ENCODE peak calls at places on chromosomes 7 and 10, in nine cellular contexts. R, W, J, P, U, I, O, Q and D are unnamed samples.

GRCh38 chr7:40455485-40455884 is 320.7 kb downstream of the SUGCT start:
- DNase-seq in I (no peak), J (no peak), R (no peak), W (no peak), Q (no peak), O (no peak), U (no peak), P (no peak), D (no peak)

GRCh38 chr7:148941598-148942280 is 57.6 kb upstream of the EZH2 start:
- DNase-seq in O (peak), P (peak), I (peak), U (peak), J (peak), Q (peak), R (peak), W (peak), D (peak)

GRCh38 chr10:80172896-80173295 is 32.4 kb downstream of the ANXA11 start:
- DNase-seq in R (no peak), W (no peak), J (no peak), P (no peak), Q (no peak), O (no peak), I (no peak), U (no peak), D (peak)

GRCh38 chr7:107103369-107103768 is 58.9 kb downstream of the PRKAR2B start:
- DNase-seq in R (no peak), W (peak), Q (no peak), I (peak), J (no peak), O (peak), P (no peak), U (no peak), D (no peak)

GRCh38 chr10:17607603-17608332 is 9.4 kb downstream of the HACD1 start:
- DNase-seq in Q (peak), I (peak), J (no peak), P (no peak), O (peak), U (peak), W (peak), R (peak), D (no peak)

GRCh38 chr10:35270100-35270499 is 66.2 kb upstream of the CCNY start:
- DNase-seq in R (no peak), W (no peak), I (no peak), P (no peak), O (no peak), U (no peak), J (no peak), Q (no peak), D (no peak)

GRCh38 chr7:5450549-5451327 is 27.1 kb upstream of the TNRC18 start:
- DNase-seq in U (peak), Q (peak), J (peak), R (peak), I (peak), W (no peak), O (peak), P (peak), D (no peak)

GRCh38 chr7:34457329-34457728 is 200.7 kb upstream of the NPSR1 start:
- DNase-seq in U (peak), I (no peak), J (no peak), Q (no peak), R (no peak), P (no peak), O (no peak), W (no peak), D (no peak)

GRCh38 chr10:99917963-99918825 is 91.6 kb downstream of the DNMBP start:
- DNase-seq in Q (peak), W (no peak), U (peak), R (no peak), O (peak), J (peak), I (peak), P (peak), D (no peak)

GRCh38 chr7:11698273-11698930 is 133.6 kb downstream of the THSD7A start:
- DNase-seq in J (no peak), Q (no peak), O (no peak), I (peak), W (no peak), U (no peak), R (no peak), P (no peak), D (no peak)

GRCh38 chr10:8283986-8284385 is 229.5 kb downstream of the GATA3 start:
- DNase-seq in P (no peak), I (no peak), Q (no peak), O (no peak), R (no peak), W (no peak), J (no peak), U (no peak), D (no peak)

GRCh38 chr7:43116451-43116850 is 4.0 kb downstream of the HECW1 start:
- DNase-seq in J (no peak), W (no peak), Q (no peak), U (no peak), O (no peak), P (no peak), R (no peak), I (no peak), D (no peak)

GRCh38 chr7:149880871-149881301 is 7.1 kb downstream of the ATP6V0E2 start:
- DNase-seq in W (no peak), Q (peak), I (no peak), P (no peak), U (no peak), O (no peak), J (peak), R (no peak), D (no peak)

GRCh38 chr7:107526672-107527071 is 37.0 kb downstream of the COG5 start:
- DNase-seq in R (no peak), J (no peak), U (no peak), Q (no peak), O (no peak), W (no peak), I (no peak), P (no peak), D (no peak)

GRCh38 chr7:2624293-2624881 is 7.4 kb upstream of the TTYH3 start:
- DNase-seq in P (no peak), U (no peak), O (no peak), I (no peak), R (no peak), J (no peak), Q (no peak), W (no peak), D (no peak)

GRCh38 chr7:100195222-100195621 is 17.5 kb downstream of the STAG3 start:
- DNase-seq in R (no peak), P (no peak), O (no peak), J (no peak), U (no peak), I (no peak), W (no peak), Q (no peak), D (no peak)

GRCh38 chr7:10483671-10484070 is 490.0 kb upstream of the PHF14 start:
- DNase-seq in O (no peak), Q (no peak), U (no peak), I (no peak), J (no peak), W (peak), P (no peak), R (no peak), D (no peak)

GRCh38 chr7:152395115-152395514 is 40.7 kb downstream of the KMT2C start:
- DNase-seq in J (no peak), O (no peak), W (no peak), I (no peak), Q (no peak), P (no peak), U (no peak), R (no peak), D (no peak)

GRCh38 chr10:62050941-62051433 is 149.5 kb downstream of the ARID5B start:
- DNase-seq in I (no peak), O (peak), P (no peak), W (peak), J (peak), R (no peak), Q (peak), U (peak), D (peak)

GRCh38 chr7:25712500-25712899 is 439.5 kb upstream of the NFE2L3 start:
- DNase-seq in I (no peak), O (no peak), R (no peak), Q (no peak), W (no peak), P (no peak), U (no peak), J (no peak), D (no peak)

GRCh38 chr7:48887500-48887899 is 36.8 kb upstream of the CDC14C start:
- DNase-seq in P (no peak), O (peak), W (peak), U (no peak), J (no peak), R (no peak), I (no peak), Q (no peak), D (no peak)

GRCh38 chr7:29065458-29065857 is 80.9 kb downstream of the CPVL start:
- DNase-seq in O (no peak), J (no peak), W (no peak), Q (no peak), R (no peak), I (no peak), U (no peak), P (no peak), D (no peak)

GRCh38 chr10:131774618-131775443 is 126.0 kb upstream of the PPP2R2D start:
- DNase-seq in U (no peak), J (no peak), R (no peak), W (no peak), P (no peak), O (no peak), I (no peak), Q (no peak), D (no peak)

GRCh38 chr7:1559626-1560590 is 3.9 kb upstream of the TMEM184A start:
- DNase-seq in J (no peak), W (no peak), U (no peak), O (no peak), I (no peak), P (no peak), R (no peak), Q (no peak), D (no peak)

GRCh38 chr10:28505359-28505959 is 27.5 kb upstream of the WAC start:
- DNase-seq in R (peak), U (no peak), Q (no peak), W (no peak), I (no peak), P (no peak), J (no peak), O (no peak), D (no peak)

GRCh38 chr7:47000561-47000960 is 581.4 kb downstream of the TNS3 start:
- DNase-seq in U (no peak), I (no peak), R (no peak), J (no peak), Q (no peak), W (no peak), O (no peak), P (no peak), D (no peak)

GRCh38 chr7:155298834-155299538 is 1.3 kb downstream of the INSIG1 start:
- DNase-seq in I (peak), P (peak), J (peak), Q (peak), W (peak), O (peak), R (peak), U (peak), D (peak)

GRCh38 chr7:85229544-85229943 is 42.7 kb upstream of the SEMA3D start:
- DNase-seq in W (no peak), P (no peak), I (no peak), Q (no peak), R (no peak), U (no peak), J (no peak), O (no peak), D (no peak)

GRCh38 chr7:5477723-5478531 is 54.3 kb upstream of the TNRC18 start:
- DNase-seq in W (no peak), R (peak), U (peak), O (peak), I (peak), P (peak), Q (peak), J (no peak), D (no peak)

GRCh38 chr10:76433161-76434005 is 1002.0 kb downstream of the LRMDA start:
- DNase-seq in Q (peak), I (no peak), O (peak), R (peak), J (no peak), U (no peak), P (peak), W (no peak), D (no peak)

GRCh38 chr10:103776878-103777591 is 78.3 kb downstream of the SH3PXD2A start:
- DNase-seq in R (no peak), W (no peak), I (no peak), O (no peak), Q (no peak), U (no peak), J (peak), P (no peak), D (no peak)